ENCODE peak calls at places on chromosomes 3 and 15, in nine cellular contexts. X is dorsolateral prefrontal cortex; E is ELR; P is GM20000; B is SW480; C is RPMI7951; U is AG08395; I is stimulated activated CD8-positive, alpha-beta memory T cell treated with anti-CD3 and anti-CD28 coated beads, Interleukin-12 subunit alpha, Interleukin-12 subunit beta, amount 100 ng/mL, for 4 hours; J is NCI-H1105. R is an unnamed sample.
A peak's percentile ranks its signal among the peaks of the same experiment; 100 is the strongest.

GRCh38 chr3:115833074-115833473 is 209.8 kb downstream of the GAP43 start:
- DNase-seq in U (peak; percentile 47), C (no peak), B (no peak), P (no peak), X (no peak), J (no peak), I (no peak), E (no peak), R (peak; percentile 10)

GRCh38 chr15:60328852-60329443 is 68.8 kb downstream of the ANXA2 start:
- DNase-seq in P (peak; percentile 36), U (peak; percentile 53), J (peak; percentile 39), I (no peak), X (no peak), C (peak; percentile 30), B (peak; percentile 18), E (peak; percentile 53), R (no peak)

GRCh38 chr3:31105438-31106077 is 211.1 kb upstream of the GADL1 start:
- DNase-seq in I (no peak), B (no peak), U (peak; percentile 88), E (peak; percentile 97), P (no peak), J (no peak), X (no peak), C (peak; percentile 97), R (peak; percentile 95)

GRCh38 chr3:9903238-9903624 is 583 bp downstream of the IL17RE start:
- DNase-seq in I (no peak), J (no peak), E (peak; percentile 61), X (no peak), P (no peak), C (peak; percentile 46), U (peak; percentile 69), B (no peak), R (peak; percentile 43)

GRCh38 chr3:165355316-165355715 is 159.1 kb upstream of the SLITRK3 start:
- DNase-seq in U (no peak), I (no peak), E (no peak), P (no peak), B (no peak), J (no peak), C (no peak), X (no peak), R (no peak)

GRCh38 chr3:156770699-156771414 is 55.3 kb upstream of the LEKR1 start:
- DNase-seq in C (no peak), X (no peak), U (no peak), B (no peak), P (no peak), I (no peak), J (no peak), E (no peak), R (no peak)

GRCh38 chr3:25283596-25283995 is 144.5 kb upstream of the RARB start:
- DNase-seq in C (no peak), E (no peak), X (no peak), U (no peak), I (no peak), P (no peak), J (no peak), B (no peak), R (no peak)

GRCh38 chr3:120568624-120569023 is 27.5 kb upstream of the NDUFB4 start:
- DNase-seq in C (peak; percentile 32), J (no peak), B (no peak), X (no peak), U (no peak), E (peak; percentile 48), P (no peak), I (no peak), R (no peak)